ENCODE peak calls at places on chromosome 14, in eight cellular contexts. One of them, this sample, is unnamed.

GRCh38 chr14:68785817-68786490 is 6.9 kb downstream of the ZFP36L1 start:
- DNase-seq in Caco-2: peak
- DNase-seq in A172: peak
- DNase-seq in NCI-H187 treated with DMSO at 0.1 percent for 48 hours: no peak
- DNase-seq in C1 segment of cervical spinal cord: no peak
- DNase-seq in naive thymus-derived CD8-positive, alpha-beta T cell: peak
- DNase-seq in heart left ventricle: no peak
- DNase-seq in DMS153: no peak
- DNase-seq in this sample: no peak

GRCh38 chr14:30610719-30611388 is 11.3 kb upstream of the SCFD1 start:
- DNase-seq in naive thymus-derived CD8-positive, alpha-beta T cell: peak
- DNase-seq in heart left ventricle: no peak
- DNase-seq in NCI-H187 treated with DMSO at 0.1 percent for 48 hours: peak
- DNase-seq in DMS153: peak
- DNase-seq in A172: peak
- DNase-seq in Caco-2: peak
- DNase-seq in C1 segment of cervical spinal cord: peak
- DNase-seq in this sample: peak

GRCh38 chr14:58626441-58626840 is 11.3 kb upstream of the DACT1 start:
- DNase-seq in A172: peak
- DNase-seq in C1 segment of cervical spinal cord: no peak
- DNase-seq in heart left ventricle: no peak
- DNase-seq in NCI-H187 treated with DMSO at 0.1 percent for 48 hours: no peak
- DNase-seq in naive thymus-derived CD8-positive, alpha-beta T cell: no peak
- DNase-seq in DMS153: no peak
- DNase-seq in Caco-2: no peak
- DNase-seq in this sample: no peak

GRCh38 chr14:61558271-61558670 is 137.0 kb upstream of the HIF1A start:
- DNase-seq in NCI-H187 treated with DMSO at 0.1 percent for 48 hours: no peak
- DNase-seq in A172: no peak
- DNase-seq in C1 segment of cervical spinal cord: no peak
- DNase-seq in DMS153: no peak
- DNase-seq in Caco-2: no peak
- DNase-seq in heart left ventricle: no peak
- DNase-seq in naive thymus-derived CD8-positive, alpha-beta T cell: no peak
- DNase-seq in this sample: no peak

GRCh38 chr14:51969852-51970251 is 19.5 kb upstream of the RTRAF start:
- DNase-seq in naive thymus-derived CD8-positive, alpha-beta T cell: no peak
- DNase-seq in A172: no peak
- DNase-seq in DMS153: no peak
- DNase-seq in Caco-2: no peak
- DNase-seq in heart left ventricle: no peak
- DNase-seq in C1 segment of cervical spinal cord: no peak
- DNase-seq in NCI-H187 treated with DMSO at 0.1 percent for 48 hours: no peak
- DNase-seq in this sample: no peak

GRCh38 chr14:22820731-22821130 is 5.5 kb upstream of the SLC7A7 start:
- DNase-seq in A172: no peak
- DNase-seq in C1 segment of cervical spinal cord: no peak
- DNase-seq in Caco-2: peak
- DNase-seq in heart left ventricle: no peak
- DNase-seq in DMS153: no peak
- DNase-seq in NCI-H187 treated with DMSO at 0.1 percent for 48 hours: no peak
- DNase-seq in naive thymus-derived CD8-positive, alpha-beta T cell: no peak
- DNase-seq in this sample: no peak

GRCh38 chr14:54610051-54610977 is 43.4 kb downstream of the SAMD4A start:
- DNase-seq in heart left ventricle: no peak
- DNase-seq in NCI-H187 treated with DMSO at 0.1 percent for 48 hours: no peak
- DNase-seq in naive thymus-derived CD8-positive, alpha-beta T cell: no peak
- DNase-seq in A172: no peak
- DNase-seq in DMS153: no peak
- DNase-seq in C1 segment of cervical spinal cord: no peak
- DNase-seq in Caco-2: no peak
- DNase-seq in this sample: no peak

GRCh38 chr14:54976316-54976715 is 50.6 kb downstream of the WDHD1 start:
- DNase-seq in heart left ventricle: no peak
- DNase-seq in A172: peak
- DNase-seq in DMS153: no peak
- DNase-seq in naive thymus-derived CD8-positive, alpha-beta T cell: no peak
- DNase-seq in C1 segment of cervical spinal cord: no peak
- DNase-seq in NCI-H187 treated with DMSO at 0.1 percent for 48 hours: no peak
- DNase-seq in Caco-2: no peak
- DNase-seq in this sample: no peak

GRCh38 chr14:55731881-55732498 is 152.0 kb downstream of the KTN1 start:
- DNase-seq in DMS153: no peak
- DNase-seq in NCI-H187 treated with DMSO at 0.1 percent for 48 hours: no peak
- DNase-seq in A172: peak
- DNase-seq in naive thymus-derived CD8-positive, alpha-beta T cell: peak
- DNase-seq in Caco-2: peak
- DNase-seq in C1 segment of cervical spinal cord: no peak
- DNase-seq in heart left ventricle: no peak
- DNase-seq in this sample: no peak

GRCh38 chr14:43169722-43170121 is 1337.4 kb downstream of the FSCB start:
- DNase-seq in DMS153: no peak
- DNase-seq in naive thymus-derived CD8-positive, alpha-beta T cell: no peak
- DNase-seq in C1 segment of cervical spinal cord: no peak
- DNase-seq in NCI-H187 treated with DMSO at 0.1 percent for 48 hours: no peak
- DNase-seq in A172: no peak
- DNase-seq in Caco-2: no peak
- DNase-seq in heart left ventricle: no peak
- DNase-seq in this sample: no peak

GRCh38 chr14:51607677-51608076 is 44.0 kb upstream of the FRMD6 start:
- DNase-seq in C1 segment of cervical spinal cord: no peak
- DNase-seq in Caco-2: no peak
- DNase-seq in heart left ventricle: no peak
- DNase-seq in naive thymus-derived CD8-positive, alpha-beta T cell: no peak
- DNase-seq in DMS153: no peak
- DNase-seq in NCI-H187 treated with DMSO at 0.1 percent for 48 hours: no peak
- DNase-seq in A172: no peak
- DNase-seq in this sample: no peak

GRCh38 chr14:93619176-93619793 is 169.0 kb downstream of the PRIMA1 start:
- DNase-seq in A172: peak
- DNase-seq in NCI-H187 treated with DMSO at 0.1 percent for 48 hours: no peak
- DNase-seq in heart left ventricle: no peak
- DNase-seq in naive thymus-derived CD8-positive, alpha-beta T cell: no peak
- DNase-seq in C1 segment of cervical spinal cord: no peak
- DNase-seq in DMS153: no peak
- DNase-seq in Caco-2: peak
- DNase-seq in this sample: peak

GRCh38 chr14:57976701-57977100 is 110.8 kb upstream of the SLC35F4 start:
- DNase-seq in NCI-H187 treated with DMSO at 0.1 percent for 48 hours: no peak
- DNase-seq in Caco-2: no peak
- DNase-seq in C1 segment of cervical spinal cord: no peak
- DNase-seq in heart left ventricle: no peak
- DNase-seq in A172: no peak
- DNase-seq in naive thymus-derived CD8-positive, alpha-beta T cell: no peak
- DNase-seq in DMS153: no peak
- DNase-seq in this sample: no peak

GRCh38 chr14:54776361-54777001 is 126.1 kb downstream of the GCH1 start:
- DNase-seq in NCI-H187 treated with DMSO at 0.1 percent for 48 hours: no peak
- DNase-seq in DMS153: no peak
- DNase-seq in C1 segment of cervical spinal cord: peak
- DNase-seq in heart left ventricle: no peak
- DNase-seq in A172: peak
- DNase-seq in naive thymus-derived CD8-positive, alpha-beta T cell: peak
- DNase-seq in Caco-2: no peak
- DNase-seq in this sample: peak

GRCh38 chr14:90275820-90276219 is 19.5 kb downstream of the PSMC1 start:
- DNase-seq in C1 segment of cervical spinal cord: no peak
- DNase-seq in DMS153: no peak
- DNase-seq in naive thymus-derived CD8-positive, alpha-beta T cell: no peak
- DNase-seq in NCI-H187 treated with DMSO at 0.1 percent for 48 hours: no peak
- DNase-seq in A172: peak
- DNase-seq in Caco-2: no peak
- DNase-seq in heart left ventricle: no peak
- DNase-seq in this sample: no peak

GRCh38 chr14:53539489-53540126 is 386.5 kb upstream of the DDHD1 start:
- DNase-seq in DMS153: peak
- DNase-seq in naive thymus-derived CD8-positive, alpha-beta T cell: no peak
- DNase-seq in NCI-H187 treated with DMSO at 0.1 percent for 48 hours: peak
- DNase-seq in heart left ventricle: peak
- DNase-seq in C1 segment of cervical spinal cord: peak
- DNase-seq in Caco-2: peak
- DNase-seq in A172: peak
- DNase-seq in this sample: peak

GRCh38 chr14:48333221-48333910 is 658.0 kb upstream of the MDGA2 start:
- DNase-seq in NCI-H187 treated with DMSO at 0.1 percent for 48 hours: no peak
- DNase-seq in DMS153: no peak
- DNase-seq in heart left ventricle: no peak
- DNase-seq in naive thymus-derived CD8-positive, alpha-beta T cell: no peak
- DNase-seq in Caco-2: no peak
- DNase-seq in A172: peak
- DNase-seq in C1 segment of cervical spinal cord: no peak
- DNase-seq in this sample: no peak

GRCh38 chr14:91143862-91144261 is 30.0 kb downstream of the DGLUCY start:
- DNase-seq in C1 segment of cervical spinal cord: no peak
- DNase-seq in A172: no peak
- DNase-seq in Caco-2: no peak
- DNase-seq in naive thymus-derived CD8-positive, alpha-beta T cell: no peak
- DNase-seq in DMS153: no peak
- DNase-seq in heart left ventricle: no peak
- DNase-seq in NCI-H187 treated with DMSO at 0.1 percent for 48 hours: no peak
- DNase-seq in this sample: no peak

GRCh38 chr14:89186850-89187376 is 230.1 kb downstream of the FOXN3 start:
- DNase-seq in C1 segment of cervical spinal cord: no peak
- DNase-seq in naive thymus-derived CD8-positive, alpha-beta T cell: no peak
- DNase-seq in A172: no peak
- DNase-seq in NCI-H187 treated with DMSO at 0.1 percent for 48 hours: no peak
- DNase-seq in heart left ventricle: no peak
- DNase-seq in Caco-2: no peak
- DNase-seq in DMS153: peak
- DNase-seq in this sample: no peak

GRCh38 chr14:78605065-78605762 is 435.0 kb downstream of the NRXN3 start:
- DNase-seq in C1 segment of cervical spinal cord: no peak
- DNase-seq in naive thymus-derived CD8-positive, alpha-beta T cell: no peak
- DNase-seq in A172: no peak
- DNase-seq in Caco-2: no peak
- DNase-seq in heart left ventricle: no peak
- DNase-seq in DMS153: no peak
- DNase-seq in NCI-H187 treated with DMSO at 0.1 percent for 48 hours: no peak
- DNase-seq in this sample: no peak

GRCh38 chr14:55052259-55052930 is 948 bp downstream of the MAPK1IP1L start:
- DNase-seq in C1 segment of cervical spinal cord: no peak
- DNase-seq in DMS153: no peak
- DNase-seq in naive thymus-derived CD8-positive, alpha-beta T cell: no peak
- DNase-seq in NCI-H187 treated with DMSO at 0.1 percent for 48 hours: no peak
- DNase-seq in heart left ventricle: no peak
- DNase-seq in A172: no peak
- DNase-seq in Caco-2: no peak
- DNase-seq in this sample: no peak

GRCh38 chr14:72495668-72496067 is 398.2 kb downstream of the DPF3 start:
- DNase-seq in DMS153: no peak
- DNase-seq in Caco-2: no peak
- DNase-seq in C1 segment of cervical spinal cord: no peak
- DNase-seq in NCI-H187 treated with DMSO at 0.1 percent for 48 hours: no peak
- DNase-seq in A172: no peak
- DNase-seq in naive thymus-derived CD8-positive, alpha-beta T cell: no peak
- DNase-seq in heart left ventricle: no peak
- DNase-seq in this sample: no peak

GRCh38 chr14:58637391-58638230 is at the start of gene DACT1:
- DNase-seq in A172: peak
- DNase-seq in DMS153: no peak
- DNase-seq in Caco-2: peak
- DNase-seq in heart left ventricle: peak
- DNase-seq in NCI-H187 treated with DMSO at 0.1 percent for 48 hours: no peak
- DNase-seq in C1 segment of cervical spinal cord: peak
- DNase-seq in naive thymus-derived CD8-positive, alpha-beta T cell: peak
- DNase-seq in this sample: peak

GRCh38 chr14:68787235-68787727 is 5.6 kb downstream of the ZFP36L1 start:
- DNase-seq in DMS153: no peak
- DNase-seq in NCI-H187 treated with DMSO at 0.1 percent for 48 hours: no peak
- DNase-seq in A172: no peak
- DNase-seq in naive thymus-derived CD8-positive, alpha-beta T cell: no peak
- DNase-seq in heart left ventricle: no peak
- DNase-seq in Caco-2: no peak
- DNase-seq in C1 segment of cervical spinal cord: no peak
- DNase-seq in this sample: no peak

GRCh38 chr14:100446572-100446971 is 123.4 kb downstream of the SLC25A47 start:
- DNase-seq in NCI-H187 treated with DMSO at 0.1 percent for 48 hours: no peak
- DNase-seq in Caco-2: no peak
- DNase-seq in A172: peak
- DNase-seq in C1 segment of cervical spinal cord: no peak
- DNase-seq in DMS153: no peak
- DNase-seq in heart left ventricle: no peak
- DNase-seq in naive thymus-derived CD8-positive, alpha-beta T cell: no peak
- DNase-seq in this sample: no peak

GRCh38 chr14:91419044-91419397 is 1.4 kb upstream of the CCDC88C start:
- DNase-seq in C1 segment of cervical spinal cord: no peak
- DNase-seq in DMS153: no peak
- DNase-seq in Caco-2: no peak
- DNase-seq in heart left ventricle: no peak
- DNase-seq in A172: no peak
- DNase-seq in naive thymus-derived CD8-positive, alpha-beta T cell: peak
- DNase-seq in NCI-H187 treated with DMSO at 0.1 percent for 48 hours: no peak
- DNase-seq in this sample: no peak

GRCh38 chr14:105364100-105364708 is 34.1 kb upstream of the TEX22 start:
- DNase-seq in naive thymus-derived CD8-positive, alpha-beta T cell: peak
- DNase-seq in heart left ventricle: no peak
- DNase-seq in DMS153: no peak
- DNase-seq in C1 segment of cervical spinal cord: no peak
- DNase-seq in A172: no peak
- DNase-seq in Caco-2: peak
- DNase-seq in NCI-H187 treated with DMSO at 0.1 percent for 48 hours: no peak
- DNase-seq in this sample: peak

GRCh38 chr14:26132061-26132460 is 465.8 kb downstream of the NOVA1 start:
- DNase-seq in C1 segment of cervical spinal cord: no peak
- DNase-seq in DMS153: no peak
- DNase-seq in Caco-2: no peak
- DNase-seq in A172: no peak
- DNase-seq in NCI-H187 treated with DMSO at 0.1 percent for 48 hours: no peak
- DNase-seq in naive thymus-derived CD8-positive, alpha-beta T cell: no peak
- DNase-seq in heart left ventricle: no peak
- DNase-seq in this sample: no peak

GRCh38 chr14:76647699-76648298 is 113.5 kb upstream of the VASH1 start:
- DNase-seq in A172: peak
- DNase-seq in NCI-H187 treated with DMSO at 0.1 percent for 48 hours: peak
- DNase-seq in DMS153: peak
- DNase-seq in heart left ventricle: no peak
- DNase-seq in Caco-2: peak
- DNase-seq in naive thymus-derived CD8-positive, alpha-beta T cell: peak
- DNase-seq in C1 segment of cervical spinal cord: no peak
- DNase-seq in this sample: peak

GRCh38 chr14:96660135-96660534 is 137.0 kb upstream of the VRK1 start:
- DNase-seq in Caco-2: no peak
- DNase-seq in NCI-H187 treated with DMSO at 0.1 percent for 48 hours: no peak
- DNase-seq in heart left ventricle: no peak
- DNase-seq in naive thymus-derived CD8-positive, alpha-beta T cell: no peak
- DNase-seq in A172: no peak
- DNase-seq in C1 segment of cervical spinal cord: no peak
- DNase-seq in DMS153: no peak
- DNase-seq in this sample: no peak

GRCh38 chr14:61698216-61698980 is 3.1 kb downstream of the HIF1A start:
- DNase-seq in C1 segment of cervical spinal cord: no peak
- DNase-seq in naive thymus-derived CD8-positive, alpha-beta T cell: no peak
- DNase-seq in NCI-H187 treated with DMSO at 0.1 percent for 48 hours: no peak
- DNase-seq in heart left ventricle: no peak
- DNase-seq in A172: no peak
- DNase-seq in DMS153: no peak
- DNase-seq in Caco-2: no peak
- DNase-seq in this sample: no peak

GRCh38 chr14:20434701-20435453 is 1.1 kb downstream of the KLHL33 start:
- DNase-seq in DMS153: no peak
- DNase-seq in NCI-H187 treated with DMSO at 0.1 percent for 48 hours: no peak
- DNase-seq in C1 segment of cervical spinal cord: peak
- DNase-seq in Caco-2: no peak
- DNase-seq in naive thymus-derived CD8-positive, alpha-beta T cell: no peak
- DNase-seq in heart left ventricle: peak
- DNase-seq in A172: no peak
- DNase-seq in this sample: no peak

GRCh38 chr14:62604524-62604923 is 440.7 kb downstream of the KCNH5 start:
- DNase-seq in A172: no peak
- DNase-seq in heart left ventricle: no peak
- DNase-seq in DMS153: no peak
- DNase-seq in naive thymus-derived CD8-positive, alpha-beta T cell: no peak
- DNase-seq in C1 segment of cervical spinal cord: no peak
- DNase-seq in Caco-2: no peak
- DNase-seq in NCI-H187 treated with DMSO at 0.1 percent for 48 hours: no peak
- DNase-seq in this sample: no peak

GRCh38 chr14:102793531-102794328 is 16.5 kb downstream of the TRAF3 start:
- DNase-seq in NCI-H187 treated with DMSO at 0.1 percent for 48 hours: no peak
- DNase-seq in heart left ventricle: no peak
- DNase-seq in A172: no peak
- DNase-seq in C1 segment of cervical spinal cord: no peak
- DNase-seq in DMS153: no peak
- DNase-seq in naive thymus-derived CD8-positive, alpha-beta T cell: no peak
- DNase-seq in Caco-2: no peak
- DNase-seq in this sample: no peak

This sample was measured in mucosa of descending colon.